ENCODE peak calls at places on chromosome 1, in nine cellular contexts. C is neural crest cell; Q is activated naive CD4-positive, alpha-beta T cell treated with anti-CD3 and anti-CD28 coated beads for 36 hours; J is SW480; S is heart left ventricle; F is MG63; M is AG04449; D is IMR-90; Y is left lung. X is an unnamed sample.

GRCh38 chr1:90726716-90727480 is 9.8 kb upstream of the BARHL2 start:
- DNase-seq in Y (no peak), M (no peak), Q (no peak), C (no peak), J (no peak), S (no peak), F (no peak), D (no peak), X (no peak)

GRCh38 chr1:26044971-26045711 is 777 bp downstream of the SLC30A2 start:
- DNase-seq in Y (no peak), C (no peak), J (no peak), S (peak), D (no peak), Q (no peak), F (no peak), M (no peak), X (no peak)

GRCh38 chr1:2814511-2815075 is 13.1 kb upstream of the TTC34 start:
- DNase-seq in F (no peak), J (no peak), S (no peak), Q (no peak), C (no peak), D (no peak), Y (no peak), M (no peak), X (no peak)

GRCh38 chr1:219798283-219799030 is 129.9 kb downstream of the SLC30A10 start:
- DNase-seq in C (no peak), Q (no peak), D (peak), F (peak), S (no peak), M (peak), J (no peak), Y (no peak), X (no peak)

GRCh38 chr1:91871994-91872393 is 14.0 kb downstream of the TGFBR3 start:
- DNase-seq in F (peak), Y (no peak), J (no peak), C (no peak), D (peak), M (no peak), S (no peak), Q (no peak), X (no peak)

GRCh38 chr1:158003409-158003805 is 10.0 kb downstream of the KIRREL1 start:
- DNase-seq in S (no peak), F (peak), C (no peak), M (no peak), Q (no peak), Y (no peak), J (no peak), D (peak), X (no peak)

GRCh38 chr1:36372617-36373016 is 13.1 kb downstream of the STK40 start:
- DNase-seq in F (no peak), Y (no peak), S (no peak), Q (no peak), C (no peak), M (no peak), D (no peak), J (no peak), X (no peak)

GRCh38 chr1:12436345-12436658 is 181.7 kb downstream of the DHRS3 start:
- DNase-seq in D (no peak), Y (no peak), J (no peak), F (no peak), M (no peak), S (no peak), Q (no peak), C (no peak), X (no peak)

GRCh38 chr1:89104147-89104546 is 21.8 kb downstream of the GBP2 start:
- DNase-seq in Y (no peak), M (no peak), D (no peak), F (no peak), Q (no peak), J (no peak), C (no peak), S (no peak), X (no peak)

GRCh38 chr1:38272515-38272914 is 225.9 kb upstream of the POU3F1 start:
- DNase-seq in F (no peak), M (no peak), S (no peak), D (no peak), Q (no peak), J (no peak), Y (no peak), C (no peak), X (no peak)

GRCh38 chr1:85058781-85059180 is 10.5 kb upstream of the MCOLN3 start:
- DNase-seq in F (no peak), Q (no peak), Y (no peak), D (no peak), C (no peak), S (no peak), J (no peak), M (no peak), X (no peak)

GRCh38 chr1:199042193-199042592 is 403.4 kb downstream of the PTPRC start:
- DNase-seq in S (no peak), Y (no peak), M (no peak), F (no peak), C (no peak), Q (no peak), J (no peak), D (no peak), X (no peak)

GRCh38 chr1:156813750-156814570 is 2.7 kb downstream of the SH2D2A start:
- DNase-seq in D (peak), M (no peak), J (peak), Q (peak), S (peak), Y (peak), C (peak), F (no peak), X (peak)

GRCh38 chr1:204904228-204904810 is 33.7 kb downstream of the NFASC start:
- DNase-seq in Q (no peak), M (no peak), J (no peak), F (no peak), S (no peak), D (no peak), Y (no peak), C (no peak), X (no peak)

GRCh38 chr1:203480525-203481084 is 5.0 kb downstream of the PRELP start:
- DNase-seq in J (peak), Q (peak), C (no peak), D (peak), S (peak), M (peak), Y (peak), F (peak), X (peak)

GRCh38 chr1:32623775-32624174 is 26.6 kb downstream of the ZBTB8OS start:
- DNase-seq in S (no peak), J (no peak), M (no peak), D (no peak), C (no peak), Y (no peak), Q (peak), F (no peak), X (no peak)

GRCh38 chr1:8154621-8155052 is 128.5 kb upstream of the ERRFI1 start:
- DNase-seq in M (no peak), C (peak), D (peak), Q (no peak), J (peak), Y (no peak), F (no peak), S (no peak), X (no peak)

GRCh38 chr1:1918901-1919303 is at the start of gene TMEM52:
- DNase-seq in S (no peak), M (no peak), Q (peak), D (no peak), J (no peak), C (no peak), Y (no peak), F (no peak), X (no peak)

GRCh38 chr1:197692965-197693364 is 82.3 kb downstream of the DENND1B start:
- DNase-seq in J (peak), S (no peak), Q (no peak), C (no peak), D (peak), Y (no peak), M (no peak), F (no peak), X (no peak)

GRCh38 chr1:152392909-152393308 is 21.2 kb downstream of the CRNN start:
- DNase-seq in F (no peak), D (no peak), Y (no peak), Q (no peak), C (no peak), M (no peak), S (no peak), J (peak), X (no peak)

GRCh38 chr1:198201956-198202784 is 45.4 kb downstream of the NEK7 start:
- DNase-seq in Y (no peak), Q (peak), F (no peak), C (no peak), D (no peak), S (no peak), J (no peak), M (no peak), X (no peak)

GRCh38 chr1:149937779-149938178 is 1.1 kb upstream of the MTMR11 start:
- DNase-seq in J (no peak), C (no peak), Q (peak), M (no peak), F (no peak), Y (no peak), S (no peak), D (no peak), X (no peak)

GRCh38 chr1:43285269-43285986 is at the start of gene C1orf210:
- DNase-seq in Q (no peak), S (no peak), F (no peak), Y (peak), M (no peak), J (peak), C (no peak), D (no peak), X (no peak)

GRCh38 chr1:215761446-215761845 is 194.3 kb downstream of the KCTD3 start:
- DNase-seq in J (no peak), Q (no peak), Y (no peak), F (no peak), D (peak), S (no peak), M (no peak), C (no peak), X (no peak)

GRCh38 chr1:38917772-38918171 is 23.9 kb downstream of the RHBDL2 start:
- DNase-seq in Y (no peak), S (no peak), Q (no peak), D (no peak), M (no peak), C (no peak), F (no peak), J (no peak), X (no peak)

GRCh38 chr1:8455700-8456305 is 137.9 kb downstream of the SLC45A1 start:
- DNase-seq in C (no peak), Q (no peak), D (peak), F (no peak), S (no peak), J (no peak), M (no peak), Y (peak), X (no peak)

GRCh38 chr1:2073382-2074230 is 23.4 kb downstream of the PRKCZ start:
- DNase-seq in Q (no peak), Y (no peak), D (peak), C (peak), S (no peak), J (no peak), F (peak), M (no peak), X (peak)

X was measured in BE2C.